ENCODE peak calls at places on chromosome 4, in ten cellular contexts. One of them, this sample, is unnamed.

GRCh38 chr4:108965472-108966076 is 202.7 kb upstream of the ETNPPL start:
- DNase-seq in heart left ventricle: no peak
- DNase-seq in IMR-90: no peak
- DNase-seq in ovary: no peak
- DNase-seq in HCT116: no peak
- DNase-seq in sigmoid colon: no peak
- DNase-seq in endothelial cell of umbilical vein: no peak
- DNase-seq in uterus: no peak
- DNase-seq in tibial nerve: no peak
- DNase-seq in Peyer's patch: no peak
- DNase-seq in this sample: no peak

GRCh38 chr4:78222575-78223186 is 165.6 kb downstream of the FRAS1 start:
- DNase-seq in heart left ventricle: no peak
- DNase-seq in IMR-90: no peak
- DNase-seq in ovary: no peak
- DNase-seq in HCT116: no peak
- DNase-seq in sigmoid colon: no peak
- DNase-seq in endothelial cell of umbilical vein: no peak
- DNase-seq in uterus: no peak
- DNase-seq in tibial nerve: no peak
- DNase-seq in Peyer's patch: no peak
- DNase-seq in this sample: no peak

GRCh38 chr4:7156273-7157139 is 35.8 kb upstream of the SORCS2 start:
- DNase-seq in heart left ventricle: peak
- DNase-seq in IMR-90: peak
- DNase-seq in ovary: peak
- DNase-seq in HCT116: no peak
- DNase-seq in sigmoid colon: peak
- DNase-seq in endothelial cell of umbilical vein: peak
- DNase-seq in uterus: peak
- DNase-seq in tibial nerve: peak
- DNase-seq in Peyer's patch: peak
- DNase-seq in this sample: peak

GRCh38 chr4:138859249-138859648 is 156.3 kb upstream of the NOCT start:
- DNase-seq in heart left ventricle: no peak
- DNase-seq in IMR-90: no peak
- DNase-seq in ovary: no peak
- DNase-seq in HCT116: no peak
- DNase-seq in sigmoid colon: no peak
- DNase-seq in endothelial cell of umbilical vein: no peak
- DNase-seq in uterus: no peak
- DNase-seq in tibial nerve: no peak
- DNase-seq in Peyer's patch: peak
- DNase-seq in this sample: no peak

GRCh38 chr4:26568446-26568994 is 15.4 kb upstream of the TBC1D19 start:
- DNase-seq in heart left ventricle: no peak
- DNase-seq in IMR-90: peak
- DNase-seq in ovary: no peak
- DNase-seq in HCT116: peak
- DNase-seq in sigmoid colon: no peak
- DNase-seq in endothelial cell of umbilical vein: peak
- DNase-seq in uterus: no peak
- DNase-seq in tibial nerve: no peak
- DNase-seq in Peyer's patch: no peak
- DNase-seq in this sample: no peak

GRCh38 chr4:25345880-25346279 is 31.2 kb upstream of the ANAPC4 start:
- DNase-seq in heart left ventricle: no peak
- DNase-seq in IMR-90: no peak
- DNase-seq in ovary: peak
- DNase-seq in HCT116: no peak
- DNase-seq in sigmoid colon: no peak
- DNase-seq in endothelial cell of umbilical vein: no peak
- DNase-seq in uterus: no peak
- DNase-seq in tibial nerve: no peak
- DNase-seq in Peyer's patch: no peak
- DNase-seq in this sample: no peak

GRCh38 chr4:7806080-7806630 is 133.5 kb downstream of the AFAP1 start:
- DNase-seq in heart left ventricle: peak
- DNase-seq in IMR-90: peak
- DNase-seq in ovary: peak
- DNase-seq in HCT116: no peak
- DNase-seq in sigmoid colon: peak
- DNase-seq in endothelial cell of umbilical vein: peak
- DNase-seq in uterus: peak
- DNase-seq in tibial nerve: no peak
- DNase-seq in Peyer's patch: peak
- DNase-seq in this sample: peak

GRCh38 chr4:78610546-78611214 is 59.1 kb downstream of the ANXA3 start:
- DNase-seq in heart left ventricle: no peak
- DNase-seq in IMR-90: peak
- DNase-seq in ovary: no peak
- DNase-seq in HCT116: no peak
- DNase-seq in sigmoid colon: no peak
- DNase-seq in endothelial cell of umbilical vein: peak
- DNase-seq in uterus: no peak
- DNase-seq in tibial nerve: no peak
- DNase-seq in Peyer's patch: no peak
- DNase-seq in this sample: no peak

GRCh38 chr4:6467600-6467999 is 4.8 kb downstream of the PPP2R2C start:
- DNase-seq in heart left ventricle: peak
- DNase-seq in IMR-90: no peak
- DNase-seq in ovary: no peak
- DNase-seq in HCT116: no peak
- DNase-seq in sigmoid colon: peak
- DNase-seq in endothelial cell of umbilical vein: no peak
- DNase-seq in uterus: no peak
- DNase-seq in tibial nerve: no peak
- DNase-seq in Peyer's patch: no peak
- DNase-seq in this sample: peak

GRCh38 chr4:42600578-42600977 is 56.3 kb downstream of the ATP8A1 start:
- DNase-seq in heart left ventricle: no peak
- DNase-seq in IMR-90: no peak
- DNase-seq in ovary: no peak
- DNase-seq in HCT116: no peak
- DNase-seq in sigmoid colon: no peak
- DNase-seq in endothelial cell of umbilical vein: no peak
- DNase-seq in uterus: no peak
- DNase-seq in tibial nerve: no peak
- DNase-seq in Peyer's patch: no peak
- DNase-seq in this sample: no peak

GRCh38 chr4:159447296-159447695 is 344.4 kb downstream of the RAPGEF2 start:
- DNase-seq in heart left ventricle: no peak
- DNase-seq in IMR-90: no peak
- DNase-seq in ovary: no peak
- DNase-seq in HCT116: no peak
- DNase-seq in sigmoid colon: no peak
- DNase-seq in endothelial cell of umbilical vein: no peak
- DNase-seq in uterus: no peak
- DNase-seq in tibial nerve: no peak
- DNase-seq in Peyer's patch: no peak
- DNase-seq in this sample: no peak

GRCh38 chr4:7323872-7324650 is 110.7 kb downstream of the PSAPL1 start:
- DNase-seq in heart left ventricle: no peak
- DNase-seq in IMR-90: no peak
- DNase-seq in ovary: peak
- DNase-seq in HCT116: peak
- DNase-seq in sigmoid colon: no peak
- DNase-seq in endothelial cell of umbilical vein: no peak
- DNase-seq in uterus: no peak
- DNase-seq in tibial nerve: no peak
- DNase-seq in Peyer's patch: no peak
- DNase-seq in this sample: peak

GRCh38 chr4:121307441-121308327 is 73.1 kb downstream of the QRFPR start:
- DNase-seq in heart left ventricle: no peak
- DNase-seq in IMR-90: peak
- DNase-seq in ovary: no peak
- DNase-seq in HCT116: peak
- DNase-seq in sigmoid colon: no peak
- DNase-seq in endothelial cell of umbilical vein: peak
- DNase-seq in uterus: no peak
- DNase-seq in tibial nerve: no peak
- DNase-seq in Peyer's patch: no peak
- DNase-seq in this sample: no peak

GRCh38 chr4:89358935-89359364 is 51.4 kb upstream of the GPRIN3 start:
- DNase-seq in heart left ventricle: no peak
- DNase-seq in IMR-90: no peak
- DNase-seq in ovary: no peak
- DNase-seq in HCT116: no peak
- DNase-seq in sigmoid colon: no peak
- DNase-seq in endothelial cell of umbilical vein: no peak
- DNase-seq in uterus: no peak
- DNase-seq in tibial nerve: no peak
- DNase-seq in Peyer's patch: no peak
- DNase-seq in this sample: no peak

GRCh38 chr4:183801460-183802168 is 103.5 kb upstream of the STOX2 start:
- DNase-seq in heart left ventricle: no peak
- DNase-seq in IMR-90: no peak
- DNase-seq in ovary: no peak
- DNase-seq in HCT116: no peak
- DNase-seq in sigmoid colon: no peak
- DNase-seq in endothelial cell of umbilical vein: no peak
- DNase-seq in uterus: no peak
- DNase-seq in tibial nerve: no peak
- DNase-seq in Peyer's patch: no peak
- DNase-seq in this sample: no peak

GRCh38 chr4:39032218-39033085 is at the start of gene TMEM156:
- DNase-seq in heart left ventricle: no peak
- DNase-seq in IMR-90: peak
- DNase-seq in ovary: no peak
- DNase-seq in HCT116: no peak
- DNase-seq in sigmoid colon: no peak
- DNase-seq in endothelial cell of umbilical vein: peak
- DNase-seq in uterus: no peak
- DNase-seq in tibial nerve: no peak
- DNase-seq in Peyer's patch: no peak
- DNase-seq in this sample: no peak
- TF ChIP-seq POLR2A in heart left ventricle: no peak
- TF ChIP-seq POLR2A in IMR-90: no peak
- TF ChIP-seq POLR2A in ovary: no peak
- TF ChIP-seq POLR2A in HCT116: no peak
- TF ChIP-seq POLR2A in sigmoid colon: no peak
- TF ChIP-seq POLR2A in endothelial cell of umbilical vein: no peak
- TF ChIP-seq POLR2A in uterus: no peak
- TF ChIP-seq POLR2A in tibial nerve: no peak
- TF ChIP-seq POLR2A in Peyer's patch: peak
- TF ChIP-seq POLR2A in this sample: peak

GRCh38 chr4:72352746-72353145 is 216.3 kb downstream of the ADAMTS3 start:
- DNase-seq in heart left ventricle: no peak
- DNase-seq in IMR-90: no peak
- DNase-seq in ovary: no peak
- DNase-seq in HCT116: no peak
- DNase-seq in sigmoid colon: no peak
- DNase-seq in endothelial cell of umbilical vein: no peak
- DNase-seq in uterus: no peak
- DNase-seq in tibial nerve: no peak
- DNase-seq in Peyer's patch: no peak
- DNase-seq in this sample: no peak
- TF ChIP-seq POLR2A in heart left ventricle: no peak
- TF ChIP-seq POLR2A in IMR-90: no peak
- TF ChIP-seq POLR2A in ovary: no peak
- TF ChIP-seq POLR2A in HCT116: no peak
- TF ChIP-seq POLR2A in sigmoid colon: no peak
- TF ChIP-seq POLR2A in endothelial cell of umbilical vein: no peak
- TF ChIP-seq POLR2A in uterus: no peak
- TF ChIP-seq POLR2A in tibial nerve: no peak
- TF ChIP-seq POLR2A in Peyer's patch: no peak
- TF ChIP-seq POLR2A in this sample: no peak

DNA sequence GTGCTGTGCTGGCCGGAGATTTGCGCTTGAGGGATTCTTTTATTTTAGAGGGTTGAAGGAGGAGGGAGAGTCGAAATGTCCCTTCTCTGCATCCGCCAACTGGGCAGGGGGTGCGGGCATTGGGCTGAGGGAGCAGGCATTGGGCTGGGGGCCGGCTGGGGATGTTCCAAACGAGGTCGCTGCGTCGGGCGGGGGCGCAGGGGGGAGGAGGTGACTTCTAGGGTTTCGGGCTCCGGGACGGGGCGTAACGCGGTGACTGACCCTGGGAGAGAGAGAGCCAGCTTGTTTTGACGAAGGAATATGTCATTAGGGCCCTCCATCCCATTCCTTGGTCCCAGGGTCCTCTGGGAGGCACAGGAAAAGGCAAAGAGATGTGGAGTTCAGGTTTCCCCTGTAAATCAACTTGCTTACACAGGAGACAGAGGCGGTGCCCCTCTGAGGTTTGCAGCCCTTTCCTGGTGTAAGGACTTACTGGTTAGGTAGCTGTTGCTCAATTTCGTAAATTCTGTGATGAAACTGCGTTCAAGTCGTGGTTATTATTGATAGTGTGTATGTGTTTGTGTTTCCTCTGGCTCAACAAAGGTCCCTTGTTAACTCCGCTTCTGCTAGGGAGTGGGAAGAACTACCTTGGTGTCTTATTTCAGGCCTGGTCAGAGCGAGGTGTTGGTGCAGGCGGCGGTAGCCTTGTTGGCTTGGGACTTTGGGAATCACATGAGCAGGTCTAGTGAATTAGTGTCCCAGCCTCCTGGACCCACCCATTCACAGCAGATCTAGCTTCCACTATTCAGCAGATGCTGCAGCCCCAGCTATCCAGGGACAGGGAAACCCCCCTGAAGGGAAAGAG is 716 bp downstream of the FHIP1A start:
- DNase-seq in heart left ventricle: no peak
- DNase-seq in IMR-90: no peak
- DNase-seq in ovary: peak
- DNase-seq in HCT116: peak
- DNase-seq in sigmoid colon: peak
- DNase-seq in endothelial cell of umbilical vein: no peak
- DNase-seq in uterus: peak
- DNase-seq in tibial nerve: no peak
- DNase-seq in Peyer's patch: peak
- DNase-seq in this sample: peak
- TF ChIP-seq POLR2A in heart left ventricle: no peak
- TF ChIP-seq POLR2A in IMR-90: no peak
- TF ChIP-seq POLR2A in ovary: no peak
- TF ChIP-seq POLR2A in HCT116: no peak
- TF ChIP-seq POLR2A in sigmoid colon: no peak
- TF ChIP-seq POLR2A in endothelial cell of umbilical vein: no peak
- TF ChIP-seq POLR2A in uterus: no peak
- TF ChIP-seq POLR2A in tibial nerve: no peak
- TF ChIP-seq POLR2A in Peyer's patch: peak
- TF ChIP-seq POLR2A in this sample: no peak

DNA sequence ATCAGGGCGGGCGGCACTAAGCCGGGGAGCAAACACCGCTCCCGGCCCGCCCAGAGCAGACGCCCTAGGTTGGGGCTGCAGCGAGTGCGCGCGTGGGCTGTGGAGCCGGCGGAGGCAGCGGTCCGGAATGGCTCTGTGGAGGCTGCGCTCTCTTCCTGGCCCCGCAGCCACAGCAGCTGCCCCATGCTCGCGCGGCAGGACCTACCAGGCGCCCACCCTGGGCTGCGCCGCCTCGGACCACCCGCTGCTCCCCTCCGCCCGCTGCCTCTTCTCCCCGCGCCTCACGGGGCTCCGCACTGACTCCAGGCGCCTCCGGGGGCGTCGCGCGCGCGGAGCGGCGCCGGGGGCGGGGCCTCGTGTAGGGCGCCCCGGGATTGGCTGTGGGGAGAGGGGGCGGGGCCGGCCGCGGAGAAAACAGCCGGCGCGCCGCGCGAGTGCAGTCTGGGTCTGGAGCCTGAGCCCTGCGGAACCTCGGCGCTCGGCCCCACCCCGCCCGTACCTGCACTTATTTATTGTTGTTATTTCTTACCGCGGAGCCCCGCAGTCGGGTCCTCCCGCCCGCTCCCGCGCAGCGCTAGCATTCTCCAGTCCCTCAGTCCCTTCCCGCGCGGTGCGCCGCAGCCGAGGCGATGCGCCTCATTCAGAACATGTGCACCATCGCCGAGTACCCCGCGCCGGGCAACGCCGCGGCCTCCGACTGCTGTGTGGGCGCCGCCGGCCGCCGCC is at the start of gene RASL11B:
- DNase-seq in heart left ventricle: peak
- DNase-seq in IMR-90: peak
- DNase-seq in ovary: peak
- DNase-seq in HCT116: peak
- DNase-seq in sigmoid colon: peak
- DNase-seq in endothelial cell of umbilical vein: peak
- DNase-seq in uterus: peak
- DNase-seq in tibial nerve: peak
- DNase-seq in Peyer's patch: peak
- DNase-seq in this sample: peak
- TF ChIP-seq POLR2A in heart left ventricle: peak
- TF ChIP-seq POLR2A in IMR-90: no peak
- TF ChIP-seq POLR2A in ovary: peak
- TF ChIP-seq POLR2A in HCT116: no peak
- TF ChIP-seq POLR2A in sigmoid colon: no peak
- TF ChIP-seq POLR2A in endothelial cell of umbilical vein: no peak
- TF ChIP-seq POLR2A in uterus: peak
- TF ChIP-seq POLR2A in tibial nerve: peak
- TF ChIP-seq POLR2A in Peyer's patch: peak
- TF ChIP-seq POLR2A in this sample: peak